ENCODE peak calls at places on chromosomes 13 and 19, in five cellular contexts. V is GM23338; F is effector CD4-positive, alpha-beta T cell; C is frontal cortex; H is neuronal stem cell. I is an unnamed sample.
A peak's percentile ranks its signal among the peaks of the same experiment; 100 is the strongest.

GRCh38 chr19:40771101-40771539 is 4.2 kb upstream of the MIA start:
- DNase-seq in C (no peak), V (peak; percentile 49), F (no peak), H (no peak), I (no peak)

GRCh38 chr19:18057557-18057956 is 29.2 kb downstream of the IL12RB1 start:
- DNase-seq in V (no peak), H (no peak), C (peak; percentile 55), F (no peak), I (no peak)

GRCh38 chr19:24033962-24034342 is 53.0 kb upstream of the ZNF254 start:
- DNase-seq in V (peak; percentile 50), H (peak; percentile 15), F (no peak), C (no peak), I (peak; percentile 78)

GRCh38 chr13:99977334-99977911 is 4.2 kb upstream of the ZIC2 start:
- DNase-seq in H (no peak), V (no peak), C (peak; percentile 19), F (no peak), I (no peak)

GRCh38 chr19:44883962-44884361 is 7.1 kb upstream of the TOMM40 start:
- DNase-seq in H (no peak), V (no peak), C (no peak), F (no peak), I (no peak)

GRCh38 chr13:47213057-47213456 is 316.2 kb upstream of the HTR2A start:
- DNase-seq in F (no peak), C (no peak), V (no peak), H (no peak), I (no peak)

GRCh38 chr19:29942404-29943261 is 594 bp downstream of the URI1 start:
- DNase-seq in V (peak; percentile 71), H (peak; percentile 54), F (peak; percentile 66), C (no peak), I (peak; percentile 84)

GRCh38 chr13:51801631-51802099 is 2.3 kb downstream of the DHRS12 start:
- DNase-seq in V (no peak), F (no peak), H (peak; percentile 64), C (peak; percentile 44), I (peak; percentile 90)

GRCh38 chr13:107803822-107804495 is 411.4 kb downstream of the LIG4 start:
- DNase-seq in C (no peak), F (no peak), V (no peak), H (no peak), I (no peak)

GRCh38 chr19:38266070-38266469 is 1.7 kb downstream of the SPINT2 start:
- DNase-seq in H (no peak), C (no peak), F (no peak), V (no peak), I (no peak)

GRCh38 chr13:30006246-30006645 is 155.8 kb upstream of the UBL3 start:
- DNase-seq in C (no peak), V (no peak), H (no peak), F (no peak), I (no peak)

GRCh38 chr13:73368608-73369007 is 309.8 kb downstream of the KLF5 start:
- DNase-seq in F (no peak), V (no peak), H (no peak), C (no peak), I (no peak)

GRCh38 chr13:113466321-113466836 is 13.1 kb upstream of the ADPRHL1 start:
- DNase-seq in H (no peak), C (no peak), F (no peak), V (no peak), I (no peak)

GRCh38 chr13:113211774-113212173 is 2.4 kb downstream of the CUL4A start:
- DNase-seq in V (peak; percentile 78), C (no peak), F (no peak), H (no peak), I (no peak)

GRCh38 chr19:19627442-19627715 is 641 bp downstream of the LPAR2 start:
- DNase-seq in C (no peak), F (no peak), H (no peak), V (no peak), I (no peak)

GRCh38 chr13:74115138-74115537 is 19.1 kb downstream of the KLF12 start:
- DNase-seq in F (no peak), H (no peak), V (no peak), C (no peak), I (no peak)

GRCh38 chr19:1683869-1684572 is 31.6 kb upstream of the TCF3 start:
- DNase-seq in C (no peak), F (no peak), H (no peak), V (no peak), I (no peak)

GRCh38 chr19:49492573-49493411 is 3.4 kb upstream of the RPS11 start:
- DNase-seq in H (no peak), V (peak; percentile 40), C (no peak), F (no peak), I (no peak)

GRCh38 chr13:36344886-36345437 is 1.2 kb downstream of the SPART start:
- DNase-seq in C (peak; percentile 27), F (no peak), V (peak; percentile 36), H (no peak), I (no peak)

GRCh38 chr19:5934779-5935472 is 20.9 kb downstream of the CAPS start:
- DNase-seq in F (no peak), C (no peak), H (no peak), V (no peak), I (no peak)

GRCh38 chr13:112066624-112067004 is 335 bp upstream of the SOX1 start:
- DNase-seq in V (peak; percentile 92), F (peak; percentile 14), H (peak; percentile 88), C (peak; percentile 78), I (no peak)

GRCh38 chr13:27973956-27974662 is 5.0 kb upstream of the CDX2 start:
- DNase-seq in V (no peak), C (no peak), H (no peak), F (no peak), I (no peak)

GRCh38 chr19:51439021-51439465 is 19.2 kb downstream of the SIGLEC8 start:
- DNase-seq in V (peak; percentile 76), H (no peak), F (no peak), C (no peak), I (peak; percentile 35)

GRCh38 chr19:10891360-10892108 is 20.2 kb downstream of the CARM1 start:
- DNase-seq in V (peak; percentile 51), C (no peak), H (no peak), F (no peak), I (no peak)

GRCh38 chr19:7505288-7505681 is 10.6 kb upstream of the ZNF358 start:
- DNase-seq in C (no peak), H (no peak), V (peak; percentile 56), F (no peak), I (no peak)

GRCh38 chr13:63855457-63856118 is 2439.9 kb upstream of the PCDH20 start:
- DNase-seq in F (no peak), V (no peak), C (no peak), H (no peak), I (no peak)

GRCh38 chr19:10968527-10969081 is 7.8 kb downstream of the SMARCA4 start:
- DNase-seq in F (no peak), V (no peak), C (no peak), H (no peak), I (no peak)

GRCh38 chr13:41145136-41145908 is 12.7 kb upstream of the KBTBD6 start:
- DNase-seq in H (no peak), C (no peak), F (no peak), V (no peak), I (no peak)

GRCh38 chr19:36009220-36009619 is 607 bp upstream of the SYNE4 start:
- DNase-seq in C (peak; percentile 69), F (no peak), H (peak; percentile 55), V (peak; percentile 82), I (peak; percentile 87)

GRCh38 chr19:50203281-50204080 is at the start of gene MYH14:
- DNase-seq in H (peak; percentile 93), C (peak; percentile 99), F (no peak), V (peak; percentile 97), I (peak; percentile 96)

GRCh38 chr19:10884273-10884672 is 12.9 kb downstream of the CARM1 start:
- DNase-seq in C (no peak), H (no peak), V (no peak), F (no peak), I (no peak)

GRCh38 chr19:11578342-11579142 is 1.1 kb upstream of the ACP5 start:
- DNase-seq in H (no peak), F (peak; percentile 16), C (no peak), V (peak; percentile 67), I (peak; percentile 92)

GRCh38 chr13:111171629-111172028 is 56.5 kb downstream of the ARHGEF7 start:
- DNase-seq in H (no peak), V (no peak), F (no peak), C (no peak), I (no peak)

GRCh38 chr19:2164020-2164988 is 571 bp downstream of the DOT1L start:
- DNase-seq in H (no peak), F (no peak), C (no peak), V (peak; percentile 57), I (no peak)

GRCh38 chr13:62919491-62919890 is 1503.8 kb upstream of the PCDH20 start:
- DNase-seq in H (no peak), V (no peak), F (no peak), C (no peak), I (peak; percentile 48)

GRCh38 chr13:37058801-37059135 is 720 bp downstream of the SUPT20H start:
- DNase-seq in H (no peak), C (no peak), F (no peak), V (peak; percentile 40), I (no peak)

GRCh38 chr19:45691516-45692186 is at the start of gene SNRPD2:
- DNase-seq in V (peak; percentile 98), C (peak; percentile 85), F (peak; percentile 89), H (peak; percentile 96), I (peak; percentile 96)

I was measured in upper lobe of right lung.